ENCODE peak calls at places on chromosome 1, in ten cellular contexts. B is NCI-H460; Z is SHP77; W is fibroblast of lung; F is choroid plexus epithelial cell; J is amniotic epithelial cell; S is aorta; C is activated CD8-positive, alpha-beta memory T cell treated with anti-CD3 and anti-CD28 coated beads, Interleukin-2, amount 50 U/mL, for 48 hours; O is cardiac muscle cell; A is kidney glomerular epithelial cell. D is an unnamed sample.

GRCh38 chr1:197510691-197511378 is 242.8 kb downstream of the CRB1 start:
- DNase-seq in B (no peak), Z (no peak), W (no peak), F (no peak), J (no peak), S (no peak), C (no peak), O (no peak), A (no peak), D (no peak)

GRCh38 chr1:31712625-31713024 is 8.8 kb upstream of the COL16A1 start:
- DNase-seq in B (peak), Z (no peak), W (peak), F (peak), J (peak), S (peak), C (no peak), O (peak), A (peak), D (peak)

GRCh38 chr1:227793948-227794812 is 21.3 kb upstream of the PRSS38 start:
- DNase-seq in B (no peak), Z (no peak), W (peak), F (peak), J (peak), S (peak), C (no peak), O (peak), A (no peak), D (peak)

GRCh38 chr1:181149326-181150000 is 61.0 kb downstream of the IER5 start:
- DNase-seq in B (no peak), Z (no peak), W (no peak), F (no peak), J (no peak), S (no peak), C (peak), O (no peak), A (no peak), D (no peak)

GRCh38 chr1:39609618-39610331 is 29.7 kb downstream of the HEYL start:
- DNase-seq in B (peak), Z (peak), W (peak), F (peak), J (no peak), S (peak), C (peak), O (peak), A (no peak), D (peak)

GRCh38 chr1:18748435-18748834 is 111.0 kb downstream of the TAS1R2 start:
- DNase-seq in B (no peak), Z (no peak), W (no peak), F (no peak), J (no peak), S (no peak), C (no peak), O (no peak), A (no peak), D (no peak)

GRCh38 chr1:51776408-51776807 is 102.1 kb downstream of the NRDC start:
- DNase-seq in B (no peak), Z (no peak), W (no peak), F (no peak), J (no peak), S (no peak), C (no peak), O (no peak), A (no peak), D (no peak)

GRCh38 chr1:197841828-197842573 is 60.4 kb upstream of the C1orf53 start:
- DNase-seq in B (no peak), Z (no peak), W (peak), F (peak), J (peak), S (no peak), C (no peak), O (no peak), A (peak), D (peak)

GRCh38 chr1:212254853-212255363 is 30.3 kb upstream of the PPP2R5A start:
- DNase-seq in B (no peak), Z (no peak), W (no peak), F (no peak), J (peak), S (no peak), C (no peak), O (no peak), A (no peak), D (peak)

GRCh38 chr1:147769107-147769506 is 8.7 kb upstream of the GJA5 start:
- DNase-seq in B (no peak), Z (no peak), W (peak), F (no peak), J (no peak), S (peak), C (no peak), O (no peak), A (no peak), D (peak)

GRCh38 chr1:95069711-95070093 is 3.0 kb downstream of the ALG14 start:
- DNase-seq in B (no peak), Z (no peak), W (no peak), F (no peak), J (no peak), S (no peak), C (no peak), O (no peak), A (no peak), D (no peak)

GRCh38 chr1:40896482-40896881 is 34.3 kb upstream of the CITED4 start:
- DNase-seq in B (no peak), Z (no peak), W (no peak), F (no peak), J (no peak), S (no peak), C (no peak), O (no peak), A (no peak), D (no peak)

GRCh38 chr1:117780981-117781475 is 148.4 kb downstream of the GDAP2 start:
- DNase-seq in B (no peak), Z (no peak), W (peak), F (no peak), J (no peak), S (no peak), C (no peak), O (no peak), A (no peak), D (no peak)

GRCh38 chr1:154495496-154496273 is 6.3 kb upstream of the TDRD10 start:
- DNase-seq in B (no peak), Z (no peak), W (no peak), F (no peak), J (no peak), S (no peak), C (no peak), O (no peak), A (no peak), D (no peak)

GRCh38 chr1:26853600-26853999 is 9.3 kb upstream of the SFN start:
- DNase-seq in B (no peak), Z (no peak), W (no peak), F (no peak), J (no peak), S (no peak), C (no peak), O (no peak), A (no peak), D (no peak)

GRCh38 chr1:192024881-192025280 is 133.4 kb upstream of the RGS18 start:
- DNase-seq in B (no peak), Z (no peak), W (no peak), F (no peak), J (no peak), S (no peak), C (no peak), O (no peak), A (no peak), D (no peak)

GRCh38 chr1:198858026-198858425 is 219.2 kb downstream of the PTPRC start:
- DNase-seq in B (no peak), Z (no peak), W (no peak), F (no peak), J (peak), S (no peak), C (no peak), O (no peak), A (peak), D (no peak)

GRCh38 chr1:46497020-46497419 is 7.4 kb downstream of the DMBX1 start:
- DNase-seq in B (no peak), Z (no peak), W (no peak), F (no peak), J (no peak), S (no peak), C (no peak), O (no peak), A (no peak), D (no peak)